ENCODE peak calls at places on chromosome 3, in ten cellular contexts. Q, T, K, I, L, X, D, A, P and O are unnamed samples.

GRCh38 chr3:181292984-181293383 is 303.4 kb upstream of the DNAJC19 start:
- DNase-seq in Q (no peak), T (no peak), K (no peak), I (no peak), L (no peak), X (peak), D (peak), A (no peak), P (peak), O (no peak)

GRCh38 chr3:13782501-13782900 is 97.4 kb downstream of the WNT7A start:
- DNase-seq in Q (no peak), T (no peak), K (no peak), I (no peak), L (no peak), X (no peak), D (no peak), A (no peak), P (no peak), O (no peak)

GRCh38 chr3:99674086-99674789 is 35.8 kb downstream of the COL8A1 start:
- DNase-seq in Q (no peak), T (no peak), K (no peak), I (no peak), L (no peak), X (peak), D (no peak), A (no peak), P (peak), O (no peak)

GRCh38 chr3:160473233-160473632 is 23.6 kb upstream of the TRIM59 start:
- DNase-seq in Q (no peak), T (peak), K (no peak), I (no peak), L (no peak), X (peak), D (no peak), A (no peak), P (peak), O (peak)

GRCh38 chr3:37050242-37050641 is 56.9 kb downstream of the MLH1 start:
- DNase-seq in Q (no peak), T (no peak), K (no peak), I (no peak), L (no peak), X (no peak), D (no peak), A (no peak), P (no peak), O (no peak)

GRCh38 chr3:163019260-163019659 is 1522.7 kb downstream of the OTOL1 start:
- DNase-seq in Q (no peak), T (no peak), K (no peak), I (no peak), L (no peak), X (no peak), D (no peak), A (no peak), P (no peak), O (no peak)

GRCh38 chr3:105277656-105278055 is 89.1 kb upstream of the ALCAM start:
- DNase-seq in Q (no peak), T (peak), K (no peak), I (no peak), L (no peak), X (peak), D (no peak), A (no peak), P (peak), O (no peak)

GRCh38 chr3:86967062-86967461 is 23.9 kb downstream of the VGLL3 start:
- DNase-seq in Q (no peak), T (no peak), K (no peak), I (no peak), L (peak), X (no peak), D (no peak), A (no peak), P (no peak), O (no peak)

GRCh38 chr3:117853923-117854322 is 1144.3 kb downstream of the TUSC7 start:
- DNase-seq in Q (no peak), T (no peak), K (no peak), I (no peak), L (no peak), X (peak), D (peak), A (no peak), P (peak), O (peak)

GRCh38 chr3:113018461-113019181 is 27.8 kb downstream of the GTPBP8 start:
- DNase-seq in Q (no peak), T (no peak), K (no peak), I (no peak), L (no peak), X (peak), D (peak), A (no peak), P (peak), O (no peak)

GRCh38 chr3:170063691-170064090 is 25.9 kb downstream of the GPR160 start:
- DNase-seq in Q (no peak), T (no peak), K (no peak), I (no peak), L (no peak), X (no peak), D (no peak), A (no peak), P (no peak), O (no peak)

GRCh38 chr3:159852821-159853505 is 135.7 kb upstream of the IL12A start:
- DNase-seq in Q (no peak), T (no peak), K (no peak), I (peak), L (peak), X (peak), D (peak), A (peak), P (peak), O (no peak)

GRCh38 chr3:134212898-134213665 is 37.6 kb downstream of the RYK start:
- DNase-seq in Q (peak), T (no peak), K (peak), I (peak), L (peak), X (peak), D (peak), A (peak), P (peak), O (peak)

GRCh38 chr3:174116421-174116820 is 718.9 kb downstream of the NLGN1 start:
- DNase-seq in Q (no peak), T (no peak), K (no peak), I (no peak), L (no peak), X (peak), D (no peak), A (no peak), P (no peak), O (no peak)

GRCh38 chr3:186722457-186722856 is 5.3 kb downstream of the KNG1 start:
- DNase-seq in Q (no peak), T (no peak), K (no peak), I (peak), L (no peak), X (peak), D (no peak), A (no peak), P (no peak), O (no peak)

GRCh38 chr3:64237083-64237482 is 11.8 kb upstream of the PRICKLE2 start:
- DNase-seq in Q (no peak), T (no peak), K (no peak), I (no peak), L (no peak), X (no peak), D (no peak), A (no peak), P (no peak), O (no peak)

GRCh38 chr3:59908280-59908679 is 858.5 kb upstream of the CFAP20DC start:
- DNase-seq in Q (no peak), T (no peak), K (no peak), I (no peak), L (no peak), X (no peak), D (no peak), A (no peak), P (no peak), O (no peak)

GRCh38 chr3:23991236-23992050 is 46.4 kb downstream of the NR1D2 start:
- DNase-seq in Q (no peak), T (no peak), K (no peak), I (no peak), L (no peak), X (peak), D (no peak), A (no peak), P (peak), O (no peak)

GRCh38 chr3:117399311-117400068 is 689.9 kb downstream of the TUSC7 start:
- DNase-seq in Q (no peak), T (no peak), K (no peak), I (no peak), L (no peak), X (peak), D (no peak), A (no peak), P (peak), O (no peak)

GRCh38 chr3:54322354-54322753 is 200.0 kb downstream of the CACNA2D3 start:
- DNase-seq in Q (peak), T (no peak), K (no peak), I (no peak), L (no peak), X (no peak), D (no peak), A (no peak), P (no peak), O (no peak)

GRCh38 chr3:138349926-138350665 is 1.7 kb downstream of the MRAS start:
- DNase-seq in Q (no peak), T (no peak), K (no peak), I (no peak), L (no peak), X (peak), D (no peak), A (peak), P (peak), O (no peak)

GRCh38 chr3:134392336-134392983 is 18.2 kb upstream of the AMOTL2 start:
- DNase-seq in Q (no peak), T (no peak), K (no peak), I (no peak), L (no peak), X (peak), D (no peak), A (no peak), P (no peak), O (no peak)

GRCh38 chr3:183745300-183746098 is 47.9 kb downstream of the YEATS2 start:
- DNase-seq in Q (no peak), T (no peak), K (no peak), I (no peak), L (no peak), X (peak), D (no peak), A (no peak), P (peak), O (no peak)

GRCh38 chr3:58658508-58658907 is 8.1 kb downstream of the FAM3D start:
- DNase-seq in Q (no peak), T (no peak), K (no peak), I (no peak), L (no peak), X (no peak), D (no peak), A (no peak), P (no peak), O (no peak)

GRCh38 chr3:172074578-172074977 is 35.2 kb downstream of the FNDC3B start:
- DNase-seq in Q (no peak), T (no peak), K (no peak), I (no peak), L (no peak), X (peak), D (no peak), A (no peak), P (no peak), O (no peak)

GRCh38 chr3:112357888-112358287 is 24.9 kb downstream of the CD200 start:
- DNase-seq in Q (no peak), T (no peak), K (no peak), I (no peak), L (no peak), X (no peak), D (no peak), A (no peak), P (no peak), O (no peak)

GRCh38 chr3:71817262-71817661 is 32.3 kb upstream of the PROK2 start:
- DNase-seq in Q (no peak), T (no peak), K (no peak), I (no peak), L (no peak), X (no peak), D (no peak), A (no peak), P (no peak), O (no peak)

GRCh38 chr3:99939834-99940233 is 122.2 kb downstream of the CMSS1 start:
- DNase-seq in Q (no peak), T (no peak), K (no peak), I (no peak), L (no peak), X (no peak), D (no peak), A (no peak), P (no peak), O (no peak)

GRCh38 chr3:17717411-17717810 is 25.0 kb downstream of the TBC1D5 start:
- DNase-seq in Q (no peak), T (no peak), K (no peak), I (no peak), L (no peak), X (no peak), D (no peak), A (no peak), P (no peak), O (no peak)

GRCh38 chr3:142566096-142566495 is 12.4 kb downstream of the ATR start:
- DNase-seq in Q (no peak), T (no peak), K (no peak), I (no peak), L (no peak), X (peak), D (no peak), A (no peak), P (no peak), O (no peak)

GRCh38 chr3:110738531-110738930 is 333.1 kb upstream of the NECTIN3 start:
- DNase-seq in Q (no peak), T (no peak), K (no peak), I (no peak), L (no peak), X (peak), D (no peak), A (no peak), P (no peak), O (no peak)

GRCh38 chr3:29144807-29145206 is 136.1 kb upstream of the RBMS3 start:
- DNase-seq in Q (no peak), T (peak), K (no peak), I (no peak), L (no peak), X (peak), D (no peak), A (peak), P (peak), O (peak)

GRCh38 chr3:148460686-148461085 is 237.0 kb upstream of the AGTR1 start:
- DNase-seq in Q (no peak), T (no peak), K (no peak), I (no peak), L (no peak), X (no peak), D (no peak), A (no peak), P (no peak), O (no peak)

GRCh38 chr3:148464246-148464645 is 233.5 kb upstream of the AGTR1 start:
- DNase-seq in Q (no peak), T (no peak), K (no peak), I (no peak), L (no peak), X (peak), D (no peak), A (no peak), P (peak), O (no peak)

GRCh38 chr3:148455098-148455497 is 242.6 kb upstream of the AGTR1 start:
- DNase-seq in Q (no peak), T (no peak), K (no peak), I (no peak), L (no peak), X (no peak), D (no peak), A (no peak), P (no peak), O (no peak)

DNA sequence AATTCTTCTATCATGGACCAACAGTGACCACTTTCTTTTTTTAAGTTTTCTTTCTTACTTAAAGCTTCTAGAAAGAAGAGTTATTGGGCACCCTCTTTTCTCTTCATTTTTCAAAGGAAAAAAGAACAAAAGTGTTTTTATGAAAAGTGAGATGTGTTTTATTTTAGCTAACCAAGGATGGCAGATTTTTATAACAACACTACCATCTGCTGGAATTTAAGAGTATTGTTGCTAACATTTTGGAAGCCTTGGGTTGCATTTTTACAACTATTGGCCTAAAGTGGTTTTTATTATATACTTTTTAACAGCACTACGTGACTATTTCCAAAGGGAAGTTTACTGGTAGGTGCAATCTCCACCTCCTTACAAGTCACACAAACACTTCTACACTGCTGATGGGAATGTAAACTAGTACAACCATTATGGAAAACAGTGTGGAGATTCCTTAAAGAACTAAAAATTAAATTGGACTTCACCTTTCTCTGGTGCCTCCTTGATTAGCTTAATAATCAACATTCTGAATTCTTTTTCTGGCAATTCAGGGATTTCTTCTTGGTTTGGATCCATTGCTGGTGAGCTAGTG is 237.7 kb upstream of the AGTR1 start:
- DNase-seq in Q (no peak), T (no peak), K (no peak), I (no peak), L (no peak), X (peak), D (no peak), A (no peak), P (peak), O (no peak)
- TF ChIP-seq CTCF in Q (peak), T (peak), K (peak), I (peak), L (peak), X (peak), D (no peak), A (no peak), P (peak), O (no peak)

GRCh38 chr3:158753814-158754213 is 21.6 kb upstream of the RARRES1 start:
- DNase-seq in Q (no peak), T (no peak), K (no peak), I (no peak), L (no peak), X (no peak), D (no peak), A (no peak), P (no peak), O (no peak)
- TF ChIP-seq CTCF in Q (no peak), T (no peak), K (no peak), I (no peak), L (no peak), X (no peak), D (no peak), A (no peak), P (no peak), O (no peak)

GRCh38 chr3:178551916-178552321 is 15.7 kb downstream of the KCNMB2 start:
- DNase-seq in Q (no peak), T (peak), K (no peak), I (no peak), L (no peak), X (peak), D (no peak), A (peak), P (peak), O (no peak)
- TF ChIP-seq CTCF in Q (no peak), T (no peak), K (no peak), I (no peak), L (no peak), X (no peak), D (no peak), A (no peak), P (no peak), O (no peak)

GRCh38 chr3:27253831-27254230 is 115.4 kb downstream of the NEK10 start:
- DNase-seq in Q (peak), T (peak), K (peak), I (peak), L (peak), X (peak), D (peak), A (no peak), P (peak), O (peak)
- TF ChIP-seq CTCF in Q (no peak), T (peak), K (peak), I (no peak), L (peak), X (peak), D (peak), A (no peak), P (peak), O (peak)